ENCODE peak calls at places on chromosome 12, in nine cellular contexts. One of them, this sample, is unnamed.

GRCh38 chr12:69527506-69528272 is 57.5 kb downstream of the FRS2 start:
- DNase-seq in stimulated activated CD8-positive, alpha-beta memory T cell treated with anti-CD3 and anti-CD28 coated beads, Interleukin-2, amount 100 ng/mL, for 48 hours: no peak
- DNase-seq in stimulated activated CD4-positive, alpha-beta T cell treated with anti-CD3 and anti-CD28 coated beads, Interleukin-15, amount 100 ng/mL, for 24 hours: no peak
- DNase-seq in activated T-helper 1 cell treated with Interleukin-2 at 50 U/mL for 16 hours: no peak
- DNase-seq in endodermal cell: no peak
- DNase-seq in lower lobe of right lung: no peak
- DNase-seq in right atrium auricular region: no peak
- DNase-seq in fibroblast of the aortic adventitia: peak; percentile 90
- DNase-seq in KBM-7: no peak
- DNase-seq in this sample: no peak

GRCh38 chr12:46430340-46430948 is 57.9 kb upstream of the SLC38A2 start:
- DNase-seq in stimulated activated CD8-positive, alpha-beta memory T cell treated with anti-CD3 and anti-CD28 coated beads, Interleukin-2, amount 100 ng/mL, for 48 hours: no peak
- DNase-seq in stimulated activated CD4-positive, alpha-beta T cell treated with anti-CD3 and anti-CD28 coated beads, Interleukin-15, amount 100 ng/mL, for 24 hours: no peak
- DNase-seq in activated T-helper 1 cell treated with Interleukin-2 at 50 U/mL for 16 hours: no peak
- DNase-seq in endodermal cell: no peak
- DNase-seq in lower lobe of right lung: no peak
- DNase-seq in right atrium auricular region: no peak
- DNase-seq in fibroblast of the aortic adventitia: peak; percentile 91
- DNase-seq in KBM-7: peak; percentile 59
- DNase-seq in this sample: peak; percentile 6

GRCh38 chr12:64652346-64652745 is 42.1 kb downstream of the RASSF3 start:
- DNase-seq in stimulated activated CD8-positive, alpha-beta memory T cell treated with anti-CD3 and anti-CD28 coated beads, Interleukin-2, amount 100 ng/mL, for 48 hours: no peak
- DNase-seq in stimulated activated CD4-positive, alpha-beta T cell treated with anti-CD3 and anti-CD28 coated beads, Interleukin-15, amount 100 ng/mL, for 24 hours: no peak
- DNase-seq in activated T-helper 1 cell treated with Interleukin-2 at 50 U/mL for 16 hours: no peak
- DNase-seq in endodermal cell: no peak
- DNase-seq in lower lobe of right lung: no peak
- DNase-seq in right atrium auricular region: no peak
- DNase-seq in fibroblast of the aortic adventitia: no peak
- DNase-seq in KBM-7: no peak
- DNase-seq in this sample: no peak

GRCh38 chr12:90974286-90974685 is 19.3 kb upstream of the CCER1 start:
- DNase-seq in stimulated activated CD8-positive, alpha-beta memory T cell treated with anti-CD3 and anti-CD28 coated beads, Interleukin-2, amount 100 ng/mL, for 48 hours: no peak
- DNase-seq in stimulated activated CD4-positive, alpha-beta T cell treated with anti-CD3 and anti-CD28 coated beads, Interleukin-15, amount 100 ng/mL, for 24 hours: no peak
- DNase-seq in activated T-helper 1 cell treated with Interleukin-2 at 50 U/mL for 16 hours: no peak
- DNase-seq in endodermal cell: no peak
- DNase-seq in lower lobe of right lung: no peak
- DNase-seq in right atrium auricular region: no peak
- DNase-seq in fibroblast of the aortic adventitia: peak; percentile 31
- DNase-seq in KBM-7: no peak
- DNase-seq in this sample: no peak

GRCh38 chr12:82182601-82183000 is 175.6 kb downstream of the CCDC59 start:
- DNase-seq in stimulated activated CD8-positive, alpha-beta memory T cell treated with anti-CD3 and anti-CD28 coated beads, Interleukin-2, amount 100 ng/mL, for 48 hours: no peak
- DNase-seq in stimulated activated CD4-positive, alpha-beta T cell treated with anti-CD3 and anti-CD28 coated beads, Interleukin-15, amount 100 ng/mL, for 24 hours: no peak
- DNase-seq in activated T-helper 1 cell treated with Interleukin-2 at 50 U/mL for 16 hours: no peak
- DNase-seq in endodermal cell: no peak
- DNase-seq in lower lobe of right lung: no peak
- DNase-seq in right atrium auricular region: no peak
- DNase-seq in fibroblast of the aortic adventitia: peak; percentile 0
- DNase-seq in KBM-7: no peak
- DNase-seq in this sample: no peak

GRCh38 chr12:1855241-1855640 is 34.9 kb downstream of the LRTM2 start:
- DNase-seq in stimulated activated CD8-positive, alpha-beta memory T cell treated with anti-CD3 and anti-CD28 coated beads, Interleukin-2, amount 100 ng/mL, for 48 hours: no peak
- DNase-seq in stimulated activated CD4-positive, alpha-beta T cell treated with anti-CD3 and anti-CD28 coated beads, Interleukin-15, amount 100 ng/mL, for 24 hours: no peak
- DNase-seq in activated T-helper 1 cell treated with Interleukin-2 at 50 U/mL for 16 hours: no peak
- DNase-seq in endodermal cell: peak; percentile 46
- DNase-seq in lower lobe of right lung: no peak
- DNase-seq in right atrium auricular region: no peak
- DNase-seq in fibroblast of the aortic adventitia: peak; percentile 17
- DNase-seq in KBM-7: no peak
- DNase-seq in this sample: no peak

GRCh38 chr12:96136129-96136528 is 58.0 kb upstream of the ELK3 start:
- DNase-seq in stimulated activated CD8-positive, alpha-beta memory T cell treated with anti-CD3 and anti-CD28 coated beads, Interleukin-2, amount 100 ng/mL, for 48 hours: no peak
- DNase-seq in stimulated activated CD4-positive, alpha-beta T cell treated with anti-CD3 and anti-CD28 coated beads, Interleukin-15, amount 100 ng/mL, for 24 hours: no peak
- DNase-seq in activated T-helper 1 cell treated with Interleukin-2 at 50 U/mL for 16 hours: no peak
- DNase-seq in endodermal cell: no peak
- DNase-seq in lower lobe of right lung: no peak
- DNase-seq in right atrium auricular region: no peak
- DNase-seq in fibroblast of the aortic adventitia: peak; percentile 78
- DNase-seq in KBM-7: no peak
- DNase-seq in this sample: no peak

GRCh38 chr12:6547987-6548386 is 7.9 kb downstream of the IFFO1 start:
- DNase-seq in stimulated activated CD8-positive, alpha-beta memory T cell treated with anti-CD3 and anti-CD28 coated beads, Interleukin-2, amount 100 ng/mL, for 48 hours: no peak
- DNase-seq in stimulated activated CD4-positive, alpha-beta T cell treated with anti-CD3 and anti-CD28 coated beads, Interleukin-15, amount 100 ng/mL, for 24 hours: no peak
- DNase-seq in activated T-helper 1 cell treated with Interleukin-2 at 50 U/mL for 16 hours: no peak
- DNase-seq in endodermal cell: no peak
- DNase-seq in lower lobe of right lung: no peak
- DNase-seq in right atrium auricular region: no peak
- DNase-seq in fibroblast of the aortic adventitia: peak; percentile 87
- DNase-seq in KBM-7: no peak
- DNase-seq in this sample: no peak

GRCh38 chr12:62098131-62098530 is 162.1 kb upstream of the USP15 start:
- DNase-seq in stimulated activated CD8-positive, alpha-beta memory T cell treated with anti-CD3 and anti-CD28 coated beads, Interleukin-2, amount 100 ng/mL, for 48 hours: no peak
- DNase-seq in stimulated activated CD4-positive, alpha-beta T cell treated with anti-CD3 and anti-CD28 coated beads, Interleukin-15, amount 100 ng/mL, for 24 hours: no peak
- DNase-seq in activated T-helper 1 cell treated with Interleukin-2 at 50 U/mL for 16 hours: no peak
- DNase-seq in endodermal cell: no peak
- DNase-seq in lower lobe of right lung: no peak
- DNase-seq in right atrium auricular region: no peak
- DNase-seq in fibroblast of the aortic adventitia: no peak
- DNase-seq in KBM-7: no peak
- DNase-seq in this sample: no peak

GRCh38 chr12:69196302-69197288 is 42.8 kb upstream of the CPSF6 start:
- DNase-seq in stimulated activated CD8-positive, alpha-beta memory T cell treated with anti-CD3 and anti-CD28 coated beads, Interleukin-2, amount 100 ng/mL, for 48 hours: no peak
- DNase-seq in stimulated activated CD4-positive, alpha-beta T cell treated with anti-CD3 and anti-CD28 coated beads, Interleukin-15, amount 100 ng/mL, for 24 hours: no peak
- DNase-seq in activated T-helper 1 cell treated with Interleukin-2 at 50 U/mL for 16 hours: no peak
- DNase-seq in endodermal cell: peak; percentile 53
- DNase-seq in lower lobe of right lung: no peak
- DNase-seq in right atrium auricular region: no peak
- DNase-seq in fibroblast of the aortic adventitia: peak; percentile 4
- DNase-seq in KBM-7: peak; percentile 27
- DNase-seq in this sample: peak; percentile 8

GRCh38 chr12:26125451-26126339 is 858 bp upstream of the BHLHE41 start:
- DNase-seq in stimulated activated CD8-positive, alpha-beta memory T cell treated with anti-CD3 and anti-CD28 coated beads, Interleukin-2, amount 100 ng/mL, for 48 hours: no peak
- DNase-seq in stimulated activated CD4-positive, alpha-beta T cell treated with anti-CD3 and anti-CD28 coated beads, Interleukin-15, amount 100 ng/mL, for 24 hours: peak; percentile 67
- DNase-seq in activated T-helper 1 cell treated with Interleukin-2 at 50 U/mL for 16 hours: no peak
- DNase-seq in endodermal cell: peak; percentile 94
- DNase-seq in lower lobe of right lung: peak; percentile 81
- DNase-seq in right atrium auricular region: peak; percentile 85
- DNase-seq in fibroblast of the aortic adventitia: peak; percentile 63
- DNase-seq in KBM-7: peak; percentile 74
- DNase-seq in this sample: peak; percentile 29

GRCh38 chr12:93734784-93735183 is 57.6 kb downstream of the CRADD start:
- DNase-seq in stimulated activated CD8-positive, alpha-beta memory T cell treated with anti-CD3 and anti-CD28 coated beads, Interleukin-2, amount 100 ng/mL, for 48 hours: no peak
- DNase-seq in stimulated activated CD4-positive, alpha-beta T cell treated with anti-CD3 and anti-CD28 coated beads, Interleukin-15, amount 100 ng/mL, for 24 hours: no peak
- DNase-seq in activated T-helper 1 cell treated with Interleukin-2 at 50 U/mL for 16 hours: no peak
- DNase-seq in endodermal cell: no peak
- DNase-seq in lower lobe of right lung: no peak
- DNase-seq in right atrium auricular region: no peak
- DNase-seq in fibroblast of the aortic adventitia: no peak
- DNase-seq in KBM-7: no peak
- DNase-seq in this sample: no peak

GRCh38 chr12:31234955-31235867 is 90.7 kb downstream of the SINHCAF start:
- DNase-seq in stimulated activated CD8-positive, alpha-beta memory T cell treated with anti-CD3 and anti-CD28 coated beads, Interleukin-2, amount 100 ng/mL, for 48 hours: no peak
- DNase-seq in stimulated activated CD4-positive, alpha-beta T cell treated with anti-CD3 and anti-CD28 coated beads, Interleukin-15, amount 100 ng/mL, for 24 hours: no peak
- DNase-seq in activated T-helper 1 cell treated with Interleukin-2 at 50 U/mL for 16 hours: no peak
- DNase-seq in endodermal cell: peak; percentile 91
- DNase-seq in lower lobe of right lung: peak; percentile 44
- DNase-seq in right atrium auricular region: no peak
- DNase-seq in fibroblast of the aortic adventitia: peak; percentile 20
- DNase-seq in KBM-7: peak; percentile 15
- DNase-seq in this sample: peak; percentile 9

GRCh38 chr12:65500121-65500846 is 221.8 kb downstream of the MSRB3 start:
- DNase-seq in stimulated activated CD8-positive, alpha-beta memory T cell treated with anti-CD3 and anti-CD28 coated beads, Interleukin-2, amount 100 ng/mL, for 48 hours: no peak
- DNase-seq in stimulated activated CD4-positive, alpha-beta T cell treated with anti-CD3 and anti-CD28 coated beads, Interleukin-15, amount 100 ng/mL, for 24 hours: no peak
- DNase-seq in activated T-helper 1 cell treated with Interleukin-2 at 50 U/mL for 16 hours: no peak
- DNase-seq in endodermal cell: no peak
- DNase-seq in lower lobe of right lung: no peak
- DNase-seq in right atrium auricular region: no peak
- DNase-seq in fibroblast of the aortic adventitia: peak; percentile 70
- DNase-seq in KBM-7: no peak
- DNase-seq in this sample: no peak